ENCODE peak calls at places on chromosome 4, in eight cellular contexts. Y, K, G, D, H, R, X and E are unnamed samples.

GRCh38 chr4:41723286-41723685 is 25.2 kb downstream of the PHOX2B start:
- DNase-seq in Y (no peak), K (no peak), G (no peak), D (no peak), H (no peak), R (no peak), X (no peak), E (no peak)

GRCh38 chr4:107888237-107888636 is 43.1 kb upstream of the CYP2U1 start:
- DNase-seq in Y (no peak), K (no peak), G (no peak), D (peak; percentile 6), H (no peak), R (no peak), X (no peak), E (no peak)

GRCh38 chr4:48047421-48047844 is 30.9 kb downstream of the NIPAL1 start:
- DNase-seq in Y (peak; percentile 60), K (peak; percentile 15), G (no peak), D (peak; percentile 86), H (no peak), R (no peak), X (no peak), E (peak; percentile 24)

GRCh38 chr4:20829958-20830357 is 129.7 kb downstream of the PACRGL start:
- DNase-seq in Y (no peak), K (peak; percentile 88), G (no peak), D (no peak), H (no peak), R (no peak), X (no peak), E (no peak)

GRCh38 chr4:48178931-48179330 is 44.9 kb upstream of the TXK start:
- DNase-seq in Y (no peak), K (no peak), G (no peak), D (no peak), H (no peak), R (no peak), X (no peak), E (no peak)

GRCh38 chr4:132269303-132269990 is 879.6 kb upstream of the PCDH10 start:
- DNase-seq in Y (no peak), K (no peak), G (no peak), D (no peak), H (no peak), R (no peak), X (no peak), E (no peak)

GRCh38 chr4:40992472-40993298 is 221.7 kb downstream of the APBB2 start:
- DNase-seq in Y (no peak), K (peak; percentile 94), G (no peak), D (peak; percentile 96), H (no peak), R (no peak), X (no peak), E (peak; percentile 63)

GRCh38 chr4:40586034-40586433 is 43.6 kb downstream of the RBM47 start:
- DNase-seq in Y (no peak), K (peak; percentile 66), G (no peak), D (no peak), H (no peak), R (no peak), X (no peak), E (no peak)